ENCODE peak calls at places on chromosomes 2 and 18, in six cellular contexts. O, S, Y, M, B and U are unnamed samples.

GRCh38 chr2:47222813-47223564 is 67.9 kb upstream of the STPG4 start:
- DNase-seq in S (no peak), M (no peak), Y (no peak), B (no peak), O (no peak), U (no peak)

GRCh38 chr18:66601649-66602048 is 2.2 kb downstream of the CDH19 start:
- DNase-seq in Y (no peak), O (no peak), B (no peak), S (no peak), M (no peak), U (no peak)

GRCh38 chr2:216318470-216318869 is 53.8 kb downstream of the MARCHF4 start:
- DNase-seq in S (no peak), M (no peak), Y (no peak), O (no peak), B (no peak), U (no peak)

GRCh38 chr2:176152350-176153181 is 1.2 kb downstream of the HOXD4 start:
- DNase-seq in Y (no peak), S (no peak), O (no peak), B (no peak), M (no peak), U (no peak)

GRCh38 chr2:236257171-236257570 is 7.0 kb downstream of the ASB18 start:
- DNase-seq in M (no peak), S (no peak), Y (no peak), B (no peak), O (no peak), U (no peak)

GRCh38 chr2:212005077-212005671 is 533.4 kb downstream of the ERBB4 start:
- DNase-seq in O (peak), Y (peak), B (peak), S (no peak), M (no peak), U (peak)

GRCh38 chr2:86079981-86080911 is 25.4 kb downstream of the POLR1A start:
- DNase-seq in B (peak), S (peak), M (peak), O (peak), Y (peak), U (peak)

GRCh38 chr2:95052301-95052700 is 26.8 kb downstream of the MAL start:
- DNase-seq in Y (no peak), B (no peak), S (no peak), O (no peak), M (no peak), U (no peak)

GRCh38 chr2:206482123-206482522 is 38.8 kb downstream of the ADAM23 start:
- DNase-seq in Y (no peak), B (no peak), S (no peak), O (peak), M (no peak), U (peak)

GRCh38 chr2:55986700-55987440 is 63.3 kb upstream of the EFEMP1 start:
- DNase-seq in Y (no peak), S (no peak), B (no peak), M (no peak), O (peak), U (no peak)

GRCh38 chr2:10658914-10659257 is 30.9 kb downstream of the NOL10 start:
- DNase-seq in B (no peak), M (no peak), O (peak), S (no peak), Y (no peak), U (no peak)

GRCh38 chr2:120886967-120887672 is 151.5 kb downstream of the GLI2 start:
- DNase-seq in S (no peak), M (no peak), O (no peak), Y (no peak), B (no peak), U (peak)

GRCh38 chr2:28428486-28428885 is 35.8 kb downstream of the FOSL2 start:
- DNase-seq in Y (no peak), B (no peak), O (no peak), M (no peak), S (no peak), U (no peak)

GRCh38 chr2:170974304-170974993 is 45.4 kb downstream of the GORASP2 start:
- DNase-seq in Y (peak), M (no peak), O (no peak), B (no peak), S (no peak), U (peak)

GRCh38 chr2:148645925-148646559 is 1.5 kb downstream of the EPC2 start:
- DNase-seq in B (peak), O (peak), Y (peak), M (peak), S (peak), U (peak)

GRCh38 chr2:153235516-153235915 is 243.0 kb downstream of the RPRM start:
- DNase-seq in B (no peak), Y (no peak), O (no peak), S (no peak), M (no peak), U (no peak)

GRCh38 chr2:145597809-145598208 is 1077.9 kb upstream of the ZEB2 start:
- DNase-seq in S (no peak), B (no peak), M (no peak), O (peak), Y (no peak), U (peak)

GRCh38 chr2:230968921-230969672 is 26.8 kb upstream of the SPATA3 start:
- DNase-seq in O (no peak), S (no peak), Y (no peak), M (no peak), B (no peak), U (no peak)

GRCh38 chr2:229591611-229592010 is 122.7 kb downstream of the DNER start:
- DNase-seq in M (no peak), Y (no peak), O (no peak), B (no peak), S (no peak), U (no peak)

GRCh38 chr2:224354631-224355211 is 47.2 kb downstream of the FAM124B start:
- DNase-seq in M (no peak), B (no peak), Y (no peak), S (no peak), O (no peak), U (no peak)

DNA sequence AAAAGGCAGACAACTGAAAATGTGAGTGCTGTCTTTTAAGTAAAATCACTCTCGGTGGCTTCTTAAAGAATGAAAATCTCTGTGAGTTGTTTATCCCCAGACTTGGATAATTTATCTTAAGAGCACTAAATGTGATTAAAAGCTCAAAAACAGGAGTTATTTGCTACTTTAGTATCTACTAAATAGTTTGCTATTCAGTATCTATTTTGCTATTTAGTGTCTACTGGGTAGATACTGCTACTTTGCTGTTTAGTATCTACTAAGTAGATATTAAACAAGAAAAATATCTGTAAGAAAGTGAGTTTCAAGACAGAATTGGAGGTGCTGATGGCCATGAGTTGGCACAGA is 1.4 kb upstream of the KCNG3 start:
- DNase-seq in O (no peak), Y (no peak), S (no peak), B (no peak), M (no peak), U (no peak)
- H3K27ac ChIP-seq in O (no peak), Y (no peak), S (no peak), B (peak), M (no peak), U (no peak)

DNA sequence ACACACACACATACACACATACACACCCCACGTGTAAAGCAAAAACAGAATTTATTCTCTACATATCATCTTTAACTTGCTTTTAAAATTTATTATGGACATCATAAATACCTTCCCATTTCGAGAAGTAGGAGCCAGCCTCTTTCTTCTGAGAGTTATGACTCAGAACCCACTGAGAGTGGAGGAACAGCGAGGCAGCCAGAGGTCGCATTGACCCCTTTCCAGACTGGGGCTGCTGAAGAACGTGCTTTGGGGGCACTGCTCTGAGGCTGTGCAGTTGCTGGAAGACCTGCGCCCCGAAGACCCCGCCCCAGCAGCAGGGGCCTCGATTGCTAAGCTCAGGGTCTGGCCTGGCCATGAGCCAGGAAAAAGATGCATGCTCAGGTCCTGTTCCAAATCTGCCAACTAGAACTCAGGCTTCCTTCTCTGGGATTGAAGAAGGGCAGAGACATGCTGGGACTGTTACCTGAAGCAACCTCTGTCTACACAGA is 133.8 kb upstream of the TWIST2 start:
- DNase-seq in S (no peak), O (no peak), Y (no peak), M (no peak), B (no peak), U (peak)
- TF ChIP-seq CTCF in S (no peak), O (no peak), Y (no peak), M (no peak), B (no peak), U (no peak)

DNA sequence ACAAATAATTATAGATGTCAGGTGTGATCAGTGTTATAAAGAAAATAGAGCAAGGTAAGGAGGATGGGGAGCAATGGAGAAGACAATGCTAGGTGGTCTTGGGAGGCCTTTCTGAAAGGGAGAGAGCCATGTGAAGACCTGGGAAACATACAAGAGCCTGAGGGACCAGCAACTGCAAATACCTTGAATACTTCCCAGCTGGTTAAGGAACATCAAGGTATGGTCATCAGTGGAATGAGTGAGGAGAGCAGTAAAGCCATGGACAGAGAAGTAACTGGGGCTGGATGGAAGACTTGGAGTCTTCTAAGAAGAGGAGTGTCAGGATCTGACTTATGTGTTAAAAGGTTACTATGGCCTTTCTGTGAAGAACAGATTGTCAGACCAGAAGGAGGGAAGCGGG is 22.6 kb upstream of the EXOC6B start:
- DNase-seq in O (no peak), M (no peak), S (no peak), Y (no peak), B (no peak), U (no peak)
- H3K27ac ChIP-seq in O (no peak), M (no peak), S (no peak), Y (no peak), B (no peak), U (no peak)

GRCh38 chr2:113700186-113700841 is 56.1 kb downstream of the SLC35F5 start:
- DNase-seq in O (peak), Y (peak), M (no peak), S (peak), B (peak), U (no peak)
- TF ChIP-seq CTCF in O (peak), Y (peak), M (peak), S (peak), B (peak), U (no peak)

DNA sequence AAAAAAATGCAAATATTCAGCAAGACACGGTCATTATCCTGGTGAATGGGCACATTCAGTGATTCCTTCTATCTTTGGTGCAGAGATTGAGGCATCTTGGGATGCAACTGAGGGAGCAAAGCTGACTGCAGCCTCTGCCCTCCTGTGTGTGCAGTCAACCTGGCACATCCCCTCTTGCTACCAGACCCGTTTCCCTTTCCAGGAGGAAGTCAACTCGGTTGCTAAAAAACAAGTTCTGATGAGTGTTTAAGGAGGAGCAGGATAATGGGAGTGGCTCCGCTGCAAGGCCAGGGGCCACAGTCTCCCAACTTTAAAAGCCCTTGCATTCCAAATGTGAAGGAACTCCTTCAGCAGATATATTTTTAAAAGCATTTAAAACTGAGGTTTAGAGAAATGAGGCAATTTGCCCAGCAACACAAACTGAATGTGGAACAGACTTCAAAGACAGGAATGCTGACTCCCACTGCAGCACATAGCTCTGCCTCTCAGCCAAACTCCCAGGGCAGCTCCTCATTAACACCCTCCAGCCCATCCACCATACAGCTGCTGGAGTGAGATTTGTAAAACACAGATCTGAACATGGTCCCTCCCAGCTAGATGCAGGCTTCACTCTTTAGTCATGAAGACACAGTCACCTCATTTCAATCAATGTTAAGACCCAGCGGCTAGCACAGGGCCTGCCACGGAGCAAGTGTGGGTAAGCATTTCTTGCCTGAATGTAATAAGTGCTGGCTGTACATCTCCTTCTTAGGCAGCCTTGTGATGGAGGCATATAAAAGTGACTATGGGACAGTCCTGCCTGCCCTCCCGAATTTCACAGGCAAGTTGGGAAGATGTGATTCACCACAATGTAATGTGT is 54.3 kb downstream of the VSNL1 start:
- DNase-seq in S (no peak), B (no peak), O (peak), M (no peak), Y (no peak), U (peak)
- H3K27ac ChIP-seq in S (no peak), B (no peak), O (peak), M (no peak), Y (no peak), U (peak)

GRCh38 chr2:101442667-101443061 is 32.2 kb downstream of the RFX8 start:
- DNase-seq in Y (no peak), O (no peak), B (no peak), S (no peak), M (no peak), U (no peak)
- TF ChIP-seq CTCF in Y (no peak), O (no peak), B (no peak), S (peak), M (no peak), U (no peak)

GRCh38 chr2:68411397-68412126 is 46.5 kb downstream of the PLEK start:
- DNase-seq in S (no peak), M (no peak), Y (no peak), O (no peak), B (peak), U (no peak)
- H3K27ac ChIP-seq in S (no peak), M (no peak), Y (no peak), O (no peak), B (peak), U (no peak)

DNA sequence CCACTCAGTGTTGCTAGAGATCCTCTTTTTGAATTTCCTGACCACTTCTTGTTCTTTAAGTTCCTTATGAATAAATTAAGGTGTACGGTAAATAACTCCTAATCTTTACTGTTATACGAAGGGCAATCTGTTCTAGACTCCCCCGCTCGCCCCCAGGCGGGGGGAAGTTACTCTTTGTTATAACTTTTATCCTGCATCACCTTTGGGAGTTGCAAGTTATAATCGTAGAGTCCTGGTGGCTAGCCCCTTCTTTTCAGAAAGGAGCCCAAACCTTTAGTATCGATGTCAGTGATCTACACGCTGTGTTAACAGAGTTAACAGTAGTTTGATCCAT is 652 bp downstream of the GCA start:
- DNase-seq in S (no peak), Y (no peak), O (no peak), M (no peak), B (no peak), U (no peak)
- TF ChIP-seq CTCF in S (no peak), Y (no peak), O (no peak), M (no peak), B (peak), U (no peak)

GRCh38 chr2:36134281-36134680 is 221.3 kb upstream of the CRIM1 start:
- DNase-seq in S (no peak), M (no peak), Y (no peak), O (no peak), B (no peak), U (no peak)

GRCh38 chr2:36137612-36138011 is 218.0 kb upstream of the CRIM1 start:
- DNase-seq in Y (no peak), O (no peak), B (no peak), M (no peak), S (no peak), U (no peak)
- H3K27ac ChIP-seq in Y (no peak), O (no peak), B (no peak), M (no peak), S (no peak), U (no peak)

GRCh38 chr2:237625777-237626176 is 1.6 kb upstream of the LRRFIP1 start:
- DNase-seq in S (no peak), Y (no peak), O (no peak), M (no peak), B (peak), U (no peak)

GRCh38 chr2:237628482-237629187 is 1.2 kb downstream of the LRRFIP1 start:
- DNase-seq in Y (no peak), B (no peak), S (no peak), M (no peak), O (no peak), U (no peak)

GRCh38 chr2:237629188-237629534 is 1.8 kb downstream of the LRRFIP1 start:
- DNase-seq in Y (no peak), M (no peak), B (no peak), S (no peak), O (peak), U (peak)

GRCh38 chr2:237626813-237627451 is 455 bp upstream of the LRRFIP1 start:
- DNase-seq in S (no peak), M (no peak), O (no peak), Y (no peak), B (no peak), U (no peak)

GRCh38 chr2:237627463-237628321 is at the start of gene LRRFIP1:
- DNase-seq in S (no peak), O (no peak), Y (peak), B (no peak), M (no peak), U (no peak)
- TF ChIP-seq CTCF in S (no peak), O (peak), Y (peak), B (no peak), M (no peak), U (no peak)